ENCODE peak calls at places on chromosomes 7 and 10, in six cellular contexts. G is activated T-cell treated with anti-CD3 and anti-CD28 coated beads for 48 hours, B is WERI-Rb-1, O is GM10248, E is AML-193, Q is CD14-positive monocyte. A is an unnamed sample.

GRCh38 chr7:121305109-121305508 is 23.7 kb upstream of the WNT16 start:
- DNase-seq in E (no peak), Q (no peak), G (no peak), B (no peak), O (no peak), A (no peak)

GRCh38 chr7:47047384-47047783 is 534.5 kb downstream of the TNS3 start:
- DNase-seq in E (no peak), O (no peak), G (no peak), Q (no peak), B (no peak), A (no peak)

GRCh38 chr10:62084434-62084833 is 182.9 kb downstream of the ARID5B start:
- DNase-seq in B (no peak), O (no peak), Q (no peak), E (no peak), G (no peak), A (no peak)

GRCh38 chr10:29329420-29329819 is 40.5 kb downstream of the LYZL1 start:
- DNase-seq in Q (no peak), E (no peak), O (no peak), B (no peak), G (no peak), A (no peak)

GRCh38 chr7:5591547-5591899 is 167.9 kb upstream of the TNRC18 start:
- DNase-seq in B (no peak), O (no peak), Q (no peak), E (no peak), G (no peak), A (peak; percentile 43)

GRCh38 chr10:122656741-122657140 is 42.9 kb downstream of the C10orf120 start:
- DNase-seq in Q (no peak), E (no peak), O (no peak), G (no peak), B (no peak), A (no peak)

GRCh38 chr7:49127359-49127848 is 203.1 kb downstream of the CDC14C start:
- DNase-seq in G (no peak), B (no peak), Q (no peak), E (no peak), O (no peak), A (no peak)

GRCh38 chr7:139570119-139570518 is 46.6 kb downstream of the CLEC2L start:
- DNase-seq in Q (no peak), B (no peak), O (no peak), E (no peak), G (no peak), A (no peak)

GRCh38 chr10:4073912-4074311 is 288.9 kb upstream of the KLF6 start:
- DNase-seq in Q (no peak), O (no peak), B (no peak), G (no peak), E (no peak), A (no peak)

GRCh38 chr10:72691470-72692056 is 380 bp upstream of the MCU start:
- DNase-seq in Q (no peak), G (no peak), E (peak; percentile 94), B (no peak), O (no peak), A (no peak)

GRCh38 chr7:48481235-48481634 is 310.0 kb downstream of the ABCA13 start:
- DNase-seq in O (no peak), B (no peak), Q (no peak), G (no peak), E (no peak), A (no peak)

GRCh38 chr7:84336303-84336702 is 141.7 kb upstream of the SEMA3A start:
- DNase-seq in G (no peak), Q (no peak), B (no peak), E (no peak), O (peak; percentile 24), A (no peak)

GRCh38 chr7:28688651-28689050 is 269.5 kb downstream of the TRIL start:
- DNase-seq in E (no peak), Q (no peak), O (no peak), B (no peak), G (no peak), A (no peak)

GRCh38 chr7:157000047-157000726 is 10.3 kb downstream of the MNX1 start:
- DNase-seq in E (no peak), B (no peak), Q (no peak), O (no peak), G (no peak), A (no peak)

GRCh38 chr7:101885597-101885955 is 68.2 kb downstream of the CUX1 start:
- DNase-seq in B (no peak), Q (no peak), G (no peak), E (no peak), O (no peak), A (no peak)

GRCh38 chr10:123069271-123069670 is 60.5 kb downstream of the ACADSB start:
- DNase-seq in Q (no peak), E (no peak), O (no peak), B (no peak), G (no peak), A (no peak)

GRCh38 chr10:3196971-3197353 is 24.4 kb upstream of the PITRM1 start:
- DNase-seq in B (no peak), G (no peak), Q (no peak), E (no peak), O (no peak), A (peak; percentile 34)

GRCh38 chr10:72228318-72228751 is 12.3 kb upstream of the ASCC1 start:
- DNase-seq in B (no peak), Q (no peak), G (no peak), E (no peak), O (no peak), A (peak; percentile 7)

GRCh38 chr7:88226886-88227516 is 7.2 kb upstream of the SRI start:
- DNase-seq in Q (no peak), G (no peak), B (no peak), O (no peak), E (peak; percentile 42), A (no peak)

GRCh38 chr10:103665439-103665838 is 171.9 kb downstream of the NEURL1 start:
- DNase-seq in B (no peak), O (no peak), E (no peak), G (no peak), Q (no peak), A (no peak)

GRCh38 chr10:117264776-117265175 is 23.9 kb downstream of the SLC18A2 start:
- DNase-seq in E (no peak), Q (no peak), O (no peak), G (no peak), B (no peak), A (no peak)

GRCh38 chr7:92051655-92052054 is 82.6 kb downstream of the CYP51A1 start:
- DNase-seq in G (no peak), Q (no peak), E (no peak), O (no peak), B (no peak), A (no peak)

GRCh38 chr10:3720228-3721019 is 64.6 kb downstream of the KLF6 start:
- DNase-seq in E (peak; percentile 97), O (no peak), Q (peak; percentile 92), G (no peak), B (no peak), A (no peak)

GRCh38 chr10:93773120-93773519 is 15.4 kb downstream of the LGI1 start:
- DNase-seq in E (no peak), O (no peak), G (no peak), B (no peak), Q (no peak), A (no peak)

GRCh38 chr7:24842449-24843241 is 85.4 kb upstream of the GSDME start:
- DNase-seq in Q (no peak), O (peak; percentile 27), E (no peak), G (no peak), B (no peak), A (no peak)

GRCh38 chr10:50993817-50994251 is 80.5 kb upstream of the PRKG1 start:
- DNase-seq in Q (no peak), E (no peak), O (no peak), G (no peak), B (no peak), A (peak; percentile 39)

GRCh38 chr10:113362645-113363091 is 190.2 kb upstream of the HABP2 start:
- DNase-seq in O (no peak), E (no peak), B (no peak), Q (no peak), G (no peak), A (no peak)

GRCh38 chr7:29482056-29482455 is 81.6 kb upstream of the PRR15 start:
- DNase-seq in E (no peak), G (no peak), Q (no peak), O (no peak), B (no peak), A (no peak)